ENCODE peak calls at places on chromosomes 16 and 17, in seven cellular contexts. P is A549, O is tibial nerve, N is SK-N-SH, B is transverse colon, X is HepG2, V is stomach. L is an unnamed sample.

GRCh38 chr16:78742501-78743283 is 643.2 kb downstream of the WWOX start:
- DNase-seq in P (no peak), O (peak; percentile 15), N (no peak), B (peak; percentile 68), X (no peak), V (peak; percentile 42), L (no peak)

GRCh38 chr16:14015461-14015860 is 55.7 kb upstream of the MRTFB start:
- DNase-seq in P (no peak), O (no peak), N (no peak), B (no peak), X (no peak), V (no peak), L (no peak)

GRCh38 chr16:90020838-90021382 is 1.7 kb upstream of the DBNDD1 start:
- DNase-seq in P (no peak), O (no peak), N (peak; percentile 66), B (no peak), X (peak; percentile 93), V (no peak), L (no peak)

GRCh38 chr16:3047387-3047720 is 993 bp downstream of the MMP25 start:
- DNase-seq in P (no peak), O (no peak), N (no peak), B (no peak), X (no peak), V (no peak), L (no peak)

GRCh38 chr16:23026777-23027362 is 122.4 kb downstream of the USP31 start:
- DNase-seq in P (no peak), O (no peak), N (no peak), B (no peak), X (peak; percentile 37), V (no peak), L (no peak)

GRCh38 chr17:42067371-42068180 is 17.2 kb upstream of the C17orf113 start:
- DNase-seq in P (peak; percentile 79), O (peak; percentile 66), N (peak; percentile 85), B (peak; percentile 77), X (peak; percentile 84), V (peak; percentile 74), L (peak; percentile 77)

GRCh38 chr16:67987460-67988160 is 7.3 kb upstream of the DPEP3 start:
- DNase-seq in P (no peak), O (no peak), N (no peak), B (no peak), X (peak; percentile 57), V (no peak), L (no peak)

GRCh38 chr16:12580809-12581208 is 222.9 kb downstream of the CPPED1 start:
- DNase-seq in P (no peak), O (no peak), N (no peak), B (no peak), X (no peak), V (no peak), L (no peak)

GRCh38 chr16:3578610-3579551 is 1.7 kb upstream of the NLRC3 start:
- DNase-seq in P (no peak), O (no peak), N (no peak), B (peak; percentile 62), X (no peak), V (peak; percentile 45), L (no peak)

GRCh38 chr17:35618628-35619027 is 31.5 kb downstream of the AP2B1 start:
- DNase-seq in P (no peak), O (no peak), N (no peak), B (no peak), X (no peak), V (no peak), L (no peak)

GRCh38 chr16:78571880-78572279 is 472.4 kb downstream of the WWOX start:
- DNase-seq in P (no peak), O (no peak), N (no peak), B (no peak), X (no peak), V (no peak), L (no peak)

GRCh38 chr17:28744104-28744801 is 442 bp downstream of the TRAF4 start:
- DNase-seq in P (peak; percentile 58), O (no peak), N (peak; percentile 91), B (peak; percentile 70), X (peak; percentile 71), V (peak; percentile 61), L (peak; percentile 86)

GRCh38 chr16:90032664-90033346 is 13.5 kb upstream of the DBNDD1 start:
- DNase-seq in P (no peak), O (no peak), N (no peak), B (no peak), X (no peak), V (no peak), L (no peak)

GRCh38 chr16:71526111-71526998 is at the start of gene CHST4:
- DNase-seq in P (peak; percentile 16), O (no peak), N (no peak), B (no peak), X (no peak), V (no peak), L (no peak)

GRCh38 chr17:49438439-49438861 is 23.8 kb upstream of the PHB1 start:
- DNase-seq in P (no peak), O (no peak), N (no peak), B (no peak), X (peak; percentile 41), V (no peak), L (no peak)

GRCh38 chr16:50309527-50310307 is 43.4 kb downstream of the ADCY7 start:
- DNase-seq in P (no peak), O (no peak), N (peak; percentile 82), B (no peak), X (peak; percentile 82), V (peak; percentile 24), L (peak; percentile 64)

GRCh38 chr17:75341784-75342183 is 52.6 kb upstream of the SLC25A19 start:
- DNase-seq in P (no peak), O (no peak), N (no peak), B (no peak), X (no peak), V (no peak), L (no peak)

GRCh38 chr16:88938119-88938932 is 38.7 kb downstream of the CBFA2T3 start:
- DNase-seq in P (no peak), O (no peak), N (no peak), B (no peak), X (no peak), V (no peak), L (no peak)

GRCh38 chr16:9192746-9193145 is 101.3 kb downstream of the HAPSTR1 start:
- DNase-seq in P (no peak), O (no peak), N (no peak), B (no peak), X (no peak), V (no peak), L (no peak)

GRCh38 chr16:59210955-59211541 is 476.9 kb upstream of the GOT2 start:
- DNase-seq in P (peak; percentile 27), O (peak; percentile 14), N (no peak), B (no peak), X (peak; percentile 92), V (no peak), L (peak; percentile 33)

GRCh38 chr16:12231666-12232065 is 255.1 kb downstream of the SNX29 start:
- DNase-seq in P (no peak), O (no peak), N (no peak), B (no peak), X (no peak), V (no peak), L (no peak)

GRCh38 chr17:27282054-27282501 is 11.8 kb upstream of the WSB1 start:
- DNase-seq in P (no peak), O (no peak), N (no peak), B (no peak), X (no peak), V (no peak), L (no peak)

GRCh38 chr17:77207689-77208216 is 67.0 kb downstream of the SEC14L1 start:
- DNase-seq in P (no peak), O (no peak), N (no peak), B (no peak), X (peak; percentile 71), V (no peak), L (no peak)
- H3K27ac ChIP-seq in P (no peak overlapping the region), O (peak overlapping the region; percentile 21), N (peak overlapping the region; percentile 33), B (peak overlapping the region; percentile 45), X (peak overlapping the region; percentile 73), V (peak overlapping the region; percentile 29), L (no peak overlapping the region)

GRCh38 chr17:57555636-57556175 is 189.4 kb downstream of the CCDC182 start:
- DNase-seq in P (no peak), O (no peak), N (no peak), B (no peak), X (no peak), V (no peak), L (no peak)

GRCh38 chr17:57559634-57560387 is 185.3 kb downstream of the CCDC182 start:
- DNase-seq in P (no peak), O (no peak), N (peak; percentile 76), B (no peak), X (no peak), V (no peak), L (no peak)

GRCh38 chr17:57557363-57557762 is 187.7 kb downstream of the CCDC182 start:
- DNase-seq in P (no peak), O (no peak), N (no peak), B (no peak), X (no peak), V (no peak), L (no peak)

GRCh38 chr17:57559226-57559625 is 185.9 kb downstream of the CCDC182 start:
- DNase-seq in P (no peak), O (no peak), N (no peak), B (no peak), X (no peak), V (no peak), L (no peak)

DNA sequence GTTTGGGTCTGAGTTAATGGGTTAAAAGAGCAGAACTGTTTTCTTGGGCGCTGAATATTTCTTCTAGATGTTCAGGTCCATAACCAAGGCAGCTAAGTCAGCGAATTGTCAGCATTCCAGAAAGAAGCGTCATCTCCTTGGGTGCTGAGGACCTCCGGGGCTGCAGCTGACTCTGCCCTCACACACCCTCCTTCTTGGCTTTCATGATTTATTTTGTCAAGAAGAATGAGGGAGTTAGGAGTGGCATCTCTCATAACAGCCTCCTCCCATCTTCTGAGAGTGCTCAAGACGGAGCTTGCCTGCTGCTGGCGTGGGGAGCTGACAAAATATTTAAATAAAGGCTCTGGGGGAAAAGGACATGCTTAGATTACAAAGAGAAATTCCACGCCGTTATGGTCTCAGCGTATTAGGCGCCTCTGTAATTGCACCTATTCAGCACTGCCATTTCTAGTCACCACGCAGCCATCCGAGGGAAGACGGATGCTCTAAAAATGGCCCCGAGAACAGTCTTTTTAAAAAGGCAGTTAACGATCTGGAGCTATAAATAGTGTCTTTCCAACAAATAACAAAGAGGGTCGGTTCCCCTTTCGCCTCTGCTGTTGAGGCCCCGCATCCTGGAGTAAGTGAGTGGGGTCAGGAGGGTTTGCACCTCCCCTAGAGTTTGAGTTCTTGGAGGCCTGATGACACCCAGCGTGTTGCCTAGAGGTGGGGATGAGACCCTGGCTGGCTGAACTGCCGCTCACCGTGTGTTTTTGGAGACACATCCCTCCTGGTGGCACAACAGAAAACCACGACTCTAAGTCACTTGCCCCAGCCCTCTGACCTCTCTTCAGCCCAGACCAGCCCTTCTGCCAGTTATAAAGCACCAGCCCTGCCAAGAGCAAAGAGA is 187.1 kb downstream of the CCDC182 start:
- DNase-seq in P (no peak), O (no peak), N (no peak), B (no peak), X (no peak), V (no peak), L (no peak)
- TF ChIP-seq EP300 in P (no peak), O (no peak), N (no peak), B (no peak), X (no peak), V (no peak), L (no peak)

GRCh38 chr16:24986512-24987303 is 28.5 kb downstream of the ARHGAP17 start:
- DNase-seq in P (peak; percentile 31), O (no peak), N (no peak), B (no peak), X (peak; percentile 83), V (no peak), L (peak; percentile 37)
- H3K27ac ChIP-seq in P (peak overlapping the region; percentile 84), O (peak overlapping the region; percentile 28), N (peak overlapping the region; percentile 99), B (peak overlapping the region; percentile 77), X (peak overlapping the region; percentile 78), V (peak overlapping the region; percentile 73), L (no peak overlapping the region)

GRCh38 chr16:730666-731509 is 4.0 kb downstream of the HAGHL start:
- DNase-seq in P (no peak), O (no peak), N (no peak), B (no peak), X (no peak), V (no peak), L (no peak)
- TF ChIP-seq EP300 in P (no peak), O (no peak), N (no peak), B (no peak), X (no peak), V (no peak), L (no peak)